ENCODE peak calls at places on chromosomes 3 and 15, in seven cellular contexts. P is RCC 7860; T is CD8-positive, alpha-beta memory T cell; H is nucleus accumbens; Q is AG08395; D is fibroblast of the conjunctiva; B is NB4. I is an unnamed sample.

GRCh38 chr3:61562810-61563613 is 1.6 kb downstream of the PTPRG start:
- DNase-seq in P (no peak), T (no peak), H (no peak), Q (peak), D (no peak), B (no peak), I (no peak)

GRCh38 chr3:68206524-68207117 is 552.2 kb upstream of the SUCLG2 start:
- DNase-seq in P (peak), T (no peak), H (no peak), Q (no peak), D (no peak), B (peak), I (no peak)

GRCh38 chr3:72155391-72156064 is 370.6 kb upstream of the PROK2 start:
- DNase-seq in P (peak), T (no peak), H (no peak), Q (peak), D (peak), B (peak), I (peak)

GRCh38 chr3:125165189-125165947 is 47.2 kb downstream of the SLC12A8 start:
- DNase-seq in P (no peak), T (no peak), H (peak), Q (peak), D (no peak), B (no peak), I (peak)

GRCh38 chr3:197961582-197961945 is 1.5 kb downstream of the LMLN start:
- DNase-seq in P (no peak), T (peak), H (no peak), Q (no peak), D (no peak), B (peak), I (no peak)

GRCh38 chr3:63473641-63474166 is 178.8 kb upstream of the SNTN start:
- DNase-seq in P (no peak), T (no peak), H (no peak), Q (no peak), D (no peak), B (no peak), I (no peak)

GRCh38 chr3:120469440-120470415 is 18.9 kb upstream of the FSTL1 start:
- DNase-seq in P (peak), T (no peak), H (no peak), Q (peak), D (no peak), B (no peak), I (no peak)

GRCh38 chr3:43171770-43172169 is 65.9 kb upstream of the POMGNT2 start:
- DNase-seq in P (no peak), T (no peak), H (no peak), Q (no peak), D (no peak), B (no peak), I (no peak)

GRCh38 chr15:59140422-59141226 is 35.7 kb downstream of the CCNB2 start:
- DNase-seq in P (no peak), T (no peak), H (no peak), Q (no peak), D (no peak), B (no peak), I (no peak)

GRCh38 chr15:43966646-43967045 is 139.8 kb downstream of the WDR76 start:
- DNase-seq in P (no peak), T (no peak), H (no peak), Q (peak), D (no peak), B (no peak), I (no peak)

I was measured in pons.